ENCODE peak calls at places on chromosomes 4 and X, in five cellular contexts. One of them, this sample, is unnamed.
A peak's percentile ranks its signal among the peaks of the same experiment; 100 is the strongest.

GRCh38 chrX:136812286-136812685 is 31.6 kb upstream of the ARHGEF6 start:
- DNase-seq in cardiac muscle cell: no peak
- DNase-seq in HTR-8/SVneo: no peak
- DNase-seq in amniotic epithelial cell: peak; percentile 36
- DNase-seq in choroid plexus epithelial cell: peak; percentile 66
- DNase-seq in this sample: no peak

GRCh38 chr4:89044147-89044900 is 12.7 kb downstream of the FAM13A start:
- DNase-seq in HTR-8/SVneo: no peak
- DNase-seq in choroid plexus epithelial cell: no peak
- DNase-seq in amniotic epithelial cell: no peak
- DNase-seq in cardiac muscle cell: no peak
- DNase-seq in this sample: no peak

GRCh38 chrX:80810365-80810978 is 795 bp upstream of the BRWD3 start:
- DNase-seq in amniotic epithelial cell: peak; percentile 7
- DNase-seq in HTR-8/SVneo: no peak
- DNase-seq in choroid plexus epithelial cell: peak; percentile 4
- DNase-seq in cardiac muscle cell: no peak
- DNase-seq in this sample: no peak

GRCh38 chr4:76498550-76498949 is 63.5 kb downstream of the SHROOM3 start:
- DNase-seq in choroid plexus epithelial cell: peak; percentile 24
- DNase-seq in cardiac muscle cell: no peak
- DNase-seq in HTR-8/SVneo: no peak
- DNase-seq in amniotic epithelial cell: no peak
- DNase-seq in this sample: no peak

GRCh38 chr4:65014078-65014477 is 604.8 kb upstream of the TECRL start:
- DNase-seq in amniotic epithelial cell: no peak
- DNase-seq in HTR-8/SVneo: no peak
- DNase-seq in cardiac muscle cell: no peak
- DNase-seq in choroid plexus epithelial cell: no peak
- DNase-seq in this sample: no peak

GRCh38 chrX:154403192-154403591 is 5.0 kb downstream of the RPL10 start:
- DNase-seq in choroid plexus epithelial cell: no peak
- DNase-seq in amniotic epithelial cell: no peak
- DNase-seq in HTR-8/SVneo: no peak
- DNase-seq in cardiac muscle cell: no peak
- DNase-seq in this sample: no peak

GRCh38 chrX:49309401-49309981 is 6.0 kb downstream of the GAGE10 start:
- DNase-seq in cardiac muscle cell: no peak
- DNase-seq in amniotic epithelial cell: peak; percentile 9
- DNase-seq in choroid plexus epithelial cell: peak; percentile 50
- DNase-seq in HTR-8/SVneo: no peak
- DNase-seq in this sample: peak; percentile 10

GRCh38 chrX:63919081-63919480 is 134.1 kb upstream of the ARHGEF9 start:
- DNase-seq in amniotic epithelial cell: no peak
- DNase-seq in HTR-8/SVneo: no peak
- DNase-seq in choroid plexus epithelial cell: no peak
- DNase-seq in cardiac muscle cell: no peak
- DNase-seq in this sample: no peak

GRCh38 chrX:106510713-106511411 is 100.9 kb upstream of the RADX start:
- DNase-seq in amniotic epithelial cell: no peak
- DNase-seq in HTR-8/SVneo: no peak
- DNase-seq in choroid plexus epithelial cell: no peak
- DNase-seq in cardiac muscle cell: no peak
- DNase-seq in this sample: no peak

GRCh38 chrX:31397119-31397518 is 325.3 kb upstream of the FTHL17 start:
- DNase-seq in HTR-8/SVneo: peak; percentile 22
- DNase-seq in cardiac muscle cell: no peak
- DNase-seq in choroid plexus epithelial cell: no peak
- DNase-seq in amniotic epithelial cell: peak; percentile 43
- DNase-seq in this sample: no peak

GRCh38 chrX:119008122-119008744 is 33.8 kb downstream of the LONRF3 start:
- DNase-seq in choroid plexus epithelial cell: peak; percentile 55
- DNase-seq in HTR-8/SVneo: peak; percentile 36
- DNase-seq in cardiac muscle cell: peak; percentile 29
- DNase-seq in amniotic epithelial cell: peak; percentile 8
- DNase-seq in this sample: peak; percentile 44

This sample was measured in endothelial cell of umbilical vein.